ENCODE peak calls at places on chromosomes 1 and 21, in nine cellular contexts. W is stimulated activated CD8-positive, alpha-beta memory T cell treated with anti-CD3 and anti-CD28 coated beads, Interleukin-2, amount 100 ng/mL, for 48 hours; E is HTR-8/SVneo; Z is G401; F is stimulated activated CD4-positive, alpha-beta T cell treated with anti-CD3 and anti-CD28 coated beads, TNF-alpha, amount 100 ng/mL, for 1 hour; J is NCI-H510A; I is uterus; S is GM19239; U is fibroblast of lung. O is an unnamed sample.
A peak's percentile ranks its signal among the peaks of the same experiment; 100 is the strongest.

GRCh38 chr1:3672231-3672970 is 20.1 kb downstream of the TP73 start:
- DNase-seq in S (no peak), I (no peak), U (no peak), E (no peak), F (no peak), Z (no peak), W (no peak), J (no peak), O (no peak)

GRCh38 chr1:166975361-166976129 is at the start of gene ILDR2:
- DNase-seq in U (peak; percentile 37), F (peak; percentile 18), W (peak; percentile 63), J (no peak), S (peak; percentile 65), I (peak; percentile 33), Z (peak; percentile 49), E (no peak), O (no peak)

GRCh38 chr21:21188513-21189188 is 190.4 kb downstream of the NCAM2 start:
- DNase-seq in I (no peak), U (no peak), W (no peak), S (no peak), F (no peak), J (no peak), E (no peak), Z (no peak), O (no peak)

GRCh38 chr1:247411583-247412295 is 4.2 kb upstream of the NLRP3 start:
- DNase-seq in W (no peak), S (no peak), Z (no peak), I (no peak), U (no peak), E (no peak), F (no peak), J (no peak), O (no peak)

GRCh38 chr1:192974701-192975100 is 84.5 kb downstream of the UCHL5 start:
- DNase-seq in Z (no peak), S (no peak), W (no peak), F (no peak), U (peak; percentile 45), E (no peak), J (no peak), I (no peak), O (no peak)

GRCh38 chr1:151254217-151255213 is at the start of gene PSMD4:
- DNase-seq in E (peak; percentile 98), F (peak; percentile 84), J (peak; percentile 93), Z (peak; percentile 98), S (peak; percentile 97), I (peak; percentile 95), W (peak; percentile 90), U (peak; percentile 95), O (peak; percentile 95)

GRCh38 chr1:22318279-22318983 is 133.2 kb upstream of the ZBTB40 start:
- DNase-seq in F (no peak), W (no peak), J (peak; percentile 49), U (no peak), E (no peak), I (no peak), S (no peak), Z (peak; percentile 80), O (no peak)

GRCh38 chr1:157377216-157377821 is 175.0 kb downstream of the FCRL5 start:
- DNase-seq in W (peak; percentile 15), J (peak; percentile 5), I (no peak), E (no peak), U (no peak), Z (no peak), F (no peak), S (no peak), O (peak; percentile 27)

GRCh38 chr1:27602510-27603319 is 1.2 kb downstream of the AHDC1 start:
- DNase-seq in E (no peak), W (no peak), U (no peak), I (peak; percentile 75), S (peak; percentile 60), J (peak; percentile 19), F (no peak), Z (no peak), O (peak; percentile 50)

GRCh38 chr1:27689423-27690173 is 17.6 kb upstream of the IFI6 start:
- DNase-seq in I (no peak), W (no peak), U (peak; percentile 85), J (no peak), S (no peak), E (no peak), Z (no peak), F (no peak), O (no peak)

GRCh38 chr21:17901458-17902092 is 82.4 kb upstream of the C21orf91 start:
- DNase-seq in U (peak; percentile 35), S (no peak), E (no peak), W (no peak), J (no peak), Z (no peak), I (no peak), F (no peak), O (no peak)

GRCh38 chr1:167272375-167272957 is 51.8 kb downstream of the POU2F1 start:
- DNase-seq in J (no peak), U (no peak), F (no peak), S (no peak), Z (no peak), I (no peak), E (no peak), W (no peak), O (no peak)

GRCh38 chr1:43547538-43548072 is 16.9 kb downstream of the PTPRF start:
- DNase-seq in S (no peak), J (peak; percentile 84), Z (no peak), I (no peak), W (no peak), E (no peak), F (no peak), U (no peak), O (no peak)

GRCh38 chr1:226060976-226061792 is 1.3 kb upstream of the H3-3A start:
- DNase-seq in F (no peak), W (no peak), J (no peak), S (no peak), E (no peak), U (no peak), I (no peak), Z (peak; percentile 64), O (no peak)

GRCh38 chr1:55200667-55201066 is 14.5 kb downstream of the USP24 start:
- DNase-seq in I (no peak), S (no peak), F (no peak), E (no peak), U (no peak), J (no peak), Z (no peak), W (no peak), O (no peak)

GRCh38 chr1:212217633-212218032 is 67.6 kb upstream of the PPP2R5A start:
- DNase-seq in W (no peak), U (no peak), I (no peak), S (no peak), Z (no peak), J (no peak), E (no peak), F (no peak), O (no peak)

GRCh38 chr1:102640872-102641271 is 467.4 kb downstream of the COL11A1 start:
- DNase-seq in F (no peak), E (no peak), I (no peak), S (no peak), J (no peak), W (no peak), Z (no peak), U (peak; percentile 24), O (no peak)

GRCh38 chr1:112557385-112557784 is 48.6 kb downstream of the WNT2B start:
- DNase-seq in F (no peak), E (no peak), I (no peak), U (peak; percentile 21), W (no peak), Z (no peak), J (no peak), S (no peak), O (no peak)

GRCh38 chr1:9905010-9905409 is 5.1 kb downstream of the CTNNBIP1 start:
- DNase-seq in E (no peak), F (no peak), I (no peak), Z (no peak), J (no peak), S (no peak), U (peak; percentile 75), W (no peak), O (no peak)

GRCh38 chr1:94579876-94580294 is 38.3 kb upstream of the F3 start:
- DNase-seq in U (peak; percentile 97), I (no peak), S (no peak), J (no peak), W (no peak), Z (no peak), E (peak; percentile 81), F (no peak), O (no peak)

GRCh38 chr1:24966724-24967346 is 36.8 kb upstream of the RUNX3 start:
- DNase-seq in S (no peak), Z (no peak), F (no peak), E (peak; percentile 61), J (no peak), U (peak; percentile 93), I (no peak), W (peak; percentile 84), O (no peak)

GRCh38 chr1:11617314-11617713 is 36.9 kb downstream of the FBXO2 start:
- DNase-seq in W (no peak), Z (peak; percentile 13), S (no peak), F (no peak), I (no peak), J (no peak), U (no peak), E (no peak), O (no peak)

GRCh38 chr1:208085655-208086054 is 158.5 kb downstream of the PLXNA2 start:
- DNase-seq in I (no peak), Z (no peak), J (no peak), W (no peak), S (no peak), E (no peak), U (no peak), F (no peak), O (no peak)

GRCh38 chr1:236830560-236830959 is 35.5 kb downstream of the MTR start:
- DNase-seq in E (no peak), F (no peak), Z (no peak), J (no peak), U (no peak), W (no peak), I (peak; percentile 27), S (no peak), O (no peak)

GRCh38 chr1:207401578-207401977 is 52.5 kb upstream of the CR2 start:
- DNase-seq in U (no peak), W (no peak), S (no peak), J (no peak), F (no peak), I (no peak), E (no peak), Z (no peak), O (no peak)

GRCh38 chr1:30715216-30715615 is 8.2 kb downstream of the MATN1 start:
- DNase-seq in E (no peak), F (no peak), W (no peak), I (no peak), S (no peak), Z (no peak), U (no peak), J (no peak), O (no peak)

GRCh38 chr1:210855440-210855839 is 278.5 kb downstream of the KCNH1 start:
- DNase-seq in E (no peak), I (no peak), Z (no peak), F (no peak), W (no peak), U (no peak), S (no peak), J (no peak), O (no peak)

GRCh38 chr1:31238986-31239613 is 587 bp downstream of the NKAIN1 start:
- DNase-seq in F (no peak), E (no peak), J (no peak), I (no peak), W (no peak), S (peak; percentile 25), Z (peak; percentile 64), U (peak; percentile 22), O (no peak)

GRCh38 chr1:56034222-56034621 is 545.1 kb downstream of the PLPP3 start:
- DNase-seq in W (no peak), F (no peak), I (no peak), E (no peak), J (no peak), Z (no peak), U (peak; percentile 67), S (no peak), O (no peak)

GRCh38 chr1:13775446-13775845 is 75.5 kb downstream of the PRDM2 start:
- DNase-seq in J (no peak), U (no peak), F (no peak), S (no peak), Z (peak; percentile 23), E (no peak), W (no peak), I (no peak), O (no peak)

GRCh38 chr1:6162773-6163172 is 17.3 kb downstream of the CHD5 start:
- DNase-seq in J (peak; percentile 94), S (no peak), E (no peak), Z (peak; percentile 50), U (no peak), F (no peak), I (no peak), W (no peak), O (no peak)

O was measured in NCI-H2107.